ENCODE peak calls at places on chromosomes 7 and 10, in six cellular contexts. S is GOT3, K is HEK293T, L is iris pigment epithelial cell, H is AML-193, W is left ventricle myocardium inferior. Y is an unnamed sample.

GRCh38 chr10:59675812-59676211 is 33.8 kb downstream of the SLC16A9 start:
- DNase-seq in S (no peak), K (peak), L (no peak), H (peak), W (no peak), Y (no peak)

GRCh38 chr10:96208271-96208670 is 63.1 kb downstream of the BLNK start:
- DNase-seq in S (no peak), K (no peak), L (no peak), H (no peak), W (no peak), Y (no peak)

GRCh38 chr7:142862401-142863400 is 7.8 kb downstream of the EPHB6 start:
- DNase-seq in S (no peak), K (no peak), L (no peak), H (no peak), W (no peak), Y (no peak)

GRCh38 chr10:36676321-36677169 is 448.9 kb upstream of the ANKRD30A start:
- DNase-seq in S (no peak), K (no peak), L (peak), H (no peak), W (no peak), Y (no peak)

GRCh38 chr10:110546077-110546476 is 21.4 kb upstream of the SMC3 start:
- DNase-seq in S (no peak), K (no peak), L (no peak), H (no peak), W (no peak), Y (no peak)

GRCh38 chr7:2986561-2986960 is 57.1 kb downstream of the CARD11 start:
- DNase-seq in S (no peak), K (no peak), L (no peak), H (no peak), W (no peak), Y (no peak)

GRCh38 chr7:1248077-1248458 is 15.4 kb downstream of the UNCX start:
- DNase-seq in S (no peak), K (no peak), L (no peak), H (no peak), W (no peak), Y (no peak)

GRCh38 chr7:90825779-90826178 is 229.7 kb downstream of the CDK14 start:
- DNase-seq in S (no peak), K (no peak), L (peak), H (no peak), W (no peak), Y (no peak)

GRCh38 chr10:4119107-4119506 is 334.1 kb upstream of the KLF6 start:
- DNase-seq in S (no peak), K (no peak), L (no peak), H (no peak), W (no peak), Y (no peak)

GRCh38 chr10:24992512-24993133 is 23.3 kb downstream of the ENKUR start:
- DNase-seq in S (no peak), K (no peak), L (no peak), H (no peak), W (no peak), Y (no peak)

GRCh38 chr7:47549397-47549796 is 32.5 kb downstream of the TNS3 start:
- DNase-seq in S (no peak), K (no peak), L (no peak), H (no peak), W (no peak), Y (no peak)